ENCODE peak calls at places on chromosomes 13 and 19, in ten cellular contexts. G is heart left ventricle, F is GM23338, I is HepG2, M is GM06990, O is suprapubic skin, J is psoas muscle, D is IMR-90, E is lower leg skin, N is tibial artery. U is an unnamed sample.
A peak's percentile ranks its signal among the peaks of the same experiment; 100 is the strongest.

GRCh38 chr13:51437550-51438127 is 15.2 kb downstream of the INTS6 start:
- DNase-seq in J (no peak), N (no peak), M (no peak), I (no peak), F (no peak), G (no peak), E (no peak), D (no peak), O (no peak), U (no peak)

GRCh38 chr19:6999938-7000732 is 21.1 kb downstream of the MBD3L2B start:
- DNase-seq in E (no peak), I (no peak), N (no peak), F (no peak), O (no peak), D (no peak), M (no peak), G (no peak), J (no peak), U (no peak)

GRCh38 chr19:13425151-13425550 is 81.1 kb downstream of the CACNA1A start:
- DNase-seq in N (no peak), D (no peak), M (no peak), E (no peak), J (no peak), O (no peak), G (no peak), I (no peak), F (no peak), U (no peak)

GRCh38 chr13:95317037-95317989 is 16.1 kb upstream of the ABCC4 start:
- DNase-seq in N (no peak), G (peak; percentile 52), E (no peak), J (no peak), F (no peak), I (no peak), D (no peak), M (no peak), O (no peak), U (peak; percentile 33)

GRCh38 chr19:47608908-47609879 is at the start of gene BICRA:
- DNase-seq in J (peak; percentile 89), O (peak; percentile 90), G (peak; percentile 88), D (peak; percentile 73), M (peak; percentile 88), E (peak; percentile 74), I (peak; percentile 65), N (peak; percentile 82), F (peak; percentile 92), U (peak; percentile 81)

GRCh38 chr19:12828494-12828893 is 5.9 kb downstream of the RTBDN start:
- DNase-seq in I (peak; percentile 40), G (no peak), D (no peak), E (no peak), F (peak; percentile 92), M (no peak), N (no peak), O (no peak), J (no peak), U (no peak)

GRCh38 chr19:44587863-44588752 is 25.3 kb upstream of the IGSF23 start:
- DNase-seq in O (no peak), M (no peak), D (peak; percentile 96), N (no peak), E (no peak), F (no peak), G (no peak), J (no peak), I (peak; percentile 51), U (peak; percentile 93)

GRCh38 chr13:31201341-31202024 is 1.7 kb downstream of the B3GLCT start:
- DNase-seq in G (peak; percentile 53), D (peak; percentile 59), M (no peak), E (peak; percentile 28), N (peak; percentile 35), J (peak; percentile 33), O (no peak), I (no peak), F (no peak), U (no peak)

GRCh38 chr19:50669319-50670101 is 20.3 kb downstream of the C19orf81 start:
- DNase-seq in O (no peak), F (peak; percentile 35), I (no peak), G (no peak), M (no peak), D (peak; percentile 15), E (no peak), J (no peak), N (no peak), U (peak; percentile 6)

GRCh38 chr13:52092087-52092486 is 36.8 kb downstream of the NEK5 start:
- DNase-seq in N (no peak), J (no peak), G (no peak), O (no peak), M (no peak), I (no peak), F (no peak), D (no peak), E (no peak), U (no peak)

GRCh38 chr19:10690351-10690781 is 10.9 kb upstream of the QTRT1 start:
- DNase-seq in E (no peak), O (no peak), N (no peak), M (no peak), J (no peak), I (no peak), D (peak; percentile 37), F (no peak), G (no peak), U (no peak)

GRCh38 chr19:7734220-7735203 is 2.6 kb upstream of the CLEC4G start:
- DNase-seq in M (no peak), N (no peak), O (no peak), G (no peak), J (no peak), F (no peak), D (no peak), I (no peak), E (no peak), U (no peak)

GRCh38 chr13:77724092-77724491 is 26.6 kb downstream of the SLAIN1 start:
- DNase-seq in G (no peak), I (no peak), F (no peak), N (no peak), E (no peak), O (no peak), M (no peak), J (no peak), D (no peak), U (no peak)

GRCh38 chr13:49292742-49293498 is 45.2 kb downstream of the CDADC1 start:
- DNase-seq in D (peak; percentile 96), J (peak; percentile 53), O (no peak), E (no peak), N (peak; percentile 65), I (no peak), G (peak; percentile 65), M (no peak), F (no peak), U (peak; percentile 89)

DNA sequence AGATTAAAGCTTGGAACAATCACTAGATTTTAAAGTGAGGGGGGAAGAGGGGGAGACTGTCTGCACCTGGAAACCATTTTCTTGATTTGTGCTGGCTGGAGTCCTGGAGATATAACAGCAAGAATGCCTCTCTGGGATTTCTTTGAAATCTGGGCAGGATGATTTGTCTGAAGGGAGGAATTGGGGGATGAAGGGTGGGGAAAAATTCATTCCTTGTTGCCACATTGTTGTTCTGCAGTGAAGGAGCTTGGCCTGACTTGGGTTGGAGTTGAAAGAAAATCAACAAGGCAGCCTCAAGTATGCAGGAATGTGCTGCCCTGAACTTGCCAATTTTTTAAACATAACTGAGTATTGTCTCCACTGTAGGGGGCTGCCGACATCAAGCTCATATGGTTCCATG is 627.6 kb upstream of the KLF12 start:
- DNase-seq in D (no peak), E (no peak), O (no peak), J (no peak), F (peak; percentile 6), G (no peak), M (no peak), I (no peak), N (no peak), U (peak; percentile 83)
- H3K4me3 ChIP-seq in D (no peak overlapping the region), E (no peak overlapping the region), O (no peak overlapping the region), J (no peak overlapping the region), F (no peak overlapping the region), G (no peak overlapping the region), M (no peak overlapping the region), I (no peak overlapping the region), N (no peak overlapping the region), U (no peak overlapping the region)

GRCh38 chr13:113489549-113490495 is 689 bp downstream of the DCUN1D2 start:
- DNase-seq in N (no peak), F (peak; percentile 54), M (peak; percentile 50), D (peak; percentile 41), I (no peak), G (peak; percentile 47), E (no peak), J (no peak), O (peak; percentile 79), U (peak; percentile 39)

GRCh38 chr13:113490496-113491417 is at the start of gene DCUN1D2:
- DNase-seq in M (peak; percentile 95), N (peak; percentile 92), E (peak; percentile 88), G (peak; percentile 97), I (peak; percentile 84), O (peak; percentile 94), J (peak; percentile 96), D (peak; percentile 96), F (peak; percentile 87), U (peak; percentile 99)

GRCh38 chr13:113488283-113488682 is 2.2 kb downstream of the DCUN1D2 start:
- DNase-seq in E (no peak), G (no peak), F (no peak), M (no peak), O (no peak), I (no peak), D (no peak), J (no peak), N (no peak), U (no peak)

GRCh38 chr13:113491418-113491883 is 940 bp upstream of the DCUN1D2 start:
- DNase-seq in N (no peak), D (peak; percentile 14), M (peak; percentile 33), G (peak; percentile 53), J (peak; percentile 49), E (peak; percentile 29), I (no peak), F (peak; percentile 76), O (no peak), U (peak; percentile 29)

GRCh38 chr13:113489171-113489548 is 1.4 kb downstream of the DCUN1D2 start:
- DNase-seq in I (peak; percentile 16), F (peak; percentile 80), M (no peak), D (no peak), E (no peak), J (no peak), N (no peak), O (no peak), G (no peak), U (no peak)
- H3K4me3 ChIP-seq in I (peak overlapping the region; percentile 93), F (peak overlapping the region; percentile 97), M (peak overlapping the region; percentile 91), D (peak overlapping the region; percentile 77), E (no peak overlapping the region), J (peak overlapping the region; percentile 81), N (peak overlapping the region; percentile 95), O (peak overlapping the region; percentile 98), G (peak overlapping the region; percentile 95), U (peak overlapping the region; percentile 94)

GRCh38 chr13:55038230-55038629 is 2009.6 kb downstream of the OLFM4 start:
- DNase-seq in D (no peak), N (no peak), G (no peak), F (no peak), E (no peak), J (no peak), M (no peak), I (no peak), O (no peak), U (no peak)
- H3K4me3 ChIP-seq in D (no peak overlapping the region), N (no peak overlapping the region), G (no peak overlapping the region), F (no peak overlapping the region), E (no peak overlapping the region), J (no peak overlapping the region), M (no peak overlapping the region), I (no peak overlapping the region), O (no peak overlapping the region), U (no peak overlapping the region)

GRCh38 chr19:9622531-9622930 is 1.5 kb upstream of the ZNF561 start:
- DNase-seq in M (no peak), N (no peak), J (no peak), D (no peak), O (no peak), F (no peak), G (no peak), E (peak; percentile 15), I (no peak), U (peak; percentile 7)
- H3K4me3 ChIP-seq in M (peak overlapping the region; percentile 26), N (no peak overlapping the region), J (no peak overlapping the region), D (no peak overlapping the region), O (peak overlapping the region; percentile 64), F (no peak overlapping the region), G (no peak overlapping the region), E (no peak overlapping the region), I (no peak overlapping the region), U (no peak overlapping the region)

U was measured in astrocyte of the spinal cord.